ENCODE peak calls at places on chromosomes 5 and 9, in six cellular contexts. One of them, this sample, is unnamed.
A peak's percentile ranks its signal among the peaks of the same experiment; 100 is the strongest.

GRCh38 chr5:1036504-1037122 is 28.0 kb downstream of the NKD2 start:
- DNase-seq in NT2/D1: no peak
- DNase-seq in right lobe of liver: peak; percentile 12
- DNase-seq in brain microvascular endothelial cell: no peak
- DNase-seq in aorta: peak; percentile 47
- DNase-seq in tibial artery: no peak
- DNase-seq in this sample: no peak

GRCh38 chr5:122683631-122684030 is 91.2 kb upstream of the SNX2 start:
- DNase-seq in NT2/D1: no peak
- DNase-seq in right lobe of liver: no peak
- DNase-seq in brain microvascular endothelial cell: no peak
- DNase-seq in aorta: no peak
- DNase-seq in tibial artery: no peak
- DNase-seq in this sample: no peak

GRCh38 chr5:902129-902916 is 9.6 kb downstream of the TRIP13 start:
- DNase-seq in NT2/D1: no peak
- DNase-seq in right lobe of liver: no peak
- DNase-seq in brain microvascular endothelial cell: no peak
- DNase-seq in aorta: peak; percentile 25
- DNase-seq in tibial artery: no peak
- DNase-seq in this sample: no peak

GRCh38 chr9:107172160-107172978 is 110.7 kb upstream of the RAD23B start:
- DNase-seq in NT2/D1: peak; percentile 82
- DNase-seq in right lobe of liver: peak; percentile 56
- DNase-seq in brain microvascular endothelial cell: peak; percentile 75
- DNase-seq in aorta: peak; percentile 87
- DNase-seq in tibial artery: peak; percentile 68
- DNase-seq in this sample: peak; percentile 55

GRCh38 chr5:7190727-7191126 is 205.2 kb upstream of the ADCY2 start:
- DNase-seq in NT2/D1: no peak
- DNase-seq in right lobe of liver: no peak
- DNase-seq in brain microvascular endothelial cell: no peak
- DNase-seq in aorta: no peak
- DNase-seq in tibial artery: no peak
- DNase-seq in this sample: no peak

GRCh38 chr5:98568336-98568735 is 205.1 kb upstream of the RGMB start:
- DNase-seq in NT2/D1: no peak
- DNase-seq in right lobe of liver: no peak
- DNase-seq in brain microvascular endothelial cell: peak; percentile 27
- DNase-seq in aorta: no peak
- DNase-seq in tibial artery: no peak
- DNase-seq in this sample: no peak

GRCh38 chr5:118651002-118651401 is 337.3 kb downstream of the DTWD2 start:
- DNase-seq in NT2/D1: no peak
- DNase-seq in right lobe of liver: no peak
- DNase-seq in brain microvascular endothelial cell: no peak
- DNase-seq in aorta: no peak
- DNase-seq in tibial artery: no peak
- DNase-seq in this sample: no peak

GRCh38 chr9:71681708-71682268 is 86.5 kb downstream of the CEMIP2 start:
- DNase-seq in NT2/D1: no peak
- DNase-seq in right lobe of liver: no peak
- DNase-seq in brain microvascular endothelial cell: peak; percentile 37
- DNase-seq in aorta: no peak
- DNase-seq in tibial artery: no peak
- DNase-seq in this sample: no peak

GRCh38 chr5:148746826-148747535 is 79.4 kb upstream of the ADRB2 start:
- DNase-seq in NT2/D1: no peak
- DNase-seq in right lobe of liver: no peak
- DNase-seq in brain microvascular endothelial cell: no peak
- DNase-seq in aorta: no peak
- DNase-seq in tibial artery: no peak
- DNase-seq in this sample: no peak

GRCh38 chr9:116075191-116075590 is 78.4 kb upstream of the PAPPA start:
- DNase-seq in NT2/D1: no peak
- DNase-seq in right lobe of liver: no peak
- DNase-seq in brain microvascular endothelial cell: peak; percentile 50
- DNase-seq in aorta: no peak
- DNase-seq in tibial artery: no peak
- DNase-seq in this sample: no peak

GRCh38 chr5:151085517-151086031 is 4.7 kb upstream of the TNIP1 start:
- DNase-seq in NT2/D1: no peak
- DNase-seq in right lobe of liver: peak; percentile 80
- DNase-seq in brain microvascular endothelial cell: no peak
- DNase-seq in aorta: peak; percentile 88
- DNase-seq in tibial artery: peak; percentile 70
- DNase-seq in this sample: peak; percentile 57

GRCh38 chr5:72151646-72152045 is 44.4 kb downstream of the MAP1B start:
- DNase-seq in NT2/D1: no peak
- DNase-seq in right lobe of liver: no peak
- DNase-seq in brain microvascular endothelial cell: no peak
- DNase-seq in aorta: no peak
- DNase-seq in tibial artery: no peak
- DNase-seq in this sample: no peak

GRCh38 chr9:84152204-84152603 is 171.6 kb downstream of the RMI1 start:
- DNase-seq in NT2/D1: no peak
- DNase-seq in right lobe of liver: no peak
- DNase-seq in brain microvascular endothelial cell: no peak
- DNase-seq in aorta: no peak
- DNase-seq in tibial artery: no peak
- DNase-seq in this sample: no peak

GRCh38 chr5:81552844-81553569 is 159.1 kb upstream of the ACOT12 start:
- DNase-seq in NT2/D1: no peak
- DNase-seq in right lobe of liver: no peak
- DNase-seq in brain microvascular endothelial cell: peak; percentile 2
- DNase-seq in aorta: no peak
- DNase-seq in tibial artery: no peak
- DNase-seq in this sample: no peak

GRCh38 chr5:177452688-177453638 is 6.3 kb downstream of the PRR7 start:
- DNase-seq in NT2/D1: no peak
- DNase-seq in right lobe of liver: no peak
- DNase-seq in brain microvascular endothelial cell: no peak
- DNase-seq in aorta: no peak
- DNase-seq in tibial artery: no peak
- DNase-seq in this sample: no peak

GRCh38 chr5:6979061-6979460 is 265.8 kb downstream of the TENT4A start:
- DNase-seq in NT2/D1: no peak
- DNase-seq in right lobe of liver: no peak
- DNase-seq in brain microvascular endothelial cell: no peak
- DNase-seq in aorta: no peak
- DNase-seq in tibial artery: no peak
- DNase-seq in this sample: no peak

GRCh38 chr9:16715404-16715803 is 155.1 kb downstream of the BNC2 start:
- DNase-seq in NT2/D1: no peak
- DNase-seq in right lobe of liver: no peak
- DNase-seq in brain microvascular endothelial cell: no peak
- DNase-seq in aorta: no peak
- DNase-seq in tibial artery: no peak
- DNase-seq in this sample: no peak

GRCh38 chr9:134303601-134304000 is 22.7 kb upstream of the RXRA start:
- DNase-seq in NT2/D1: no peak
- DNase-seq in right lobe of liver: peak; percentile 3
- DNase-seq in brain microvascular endothelial cell: no peak
- DNase-seq in aorta: peak; percentile 40
- DNase-seq in tibial artery: no peak
- DNase-seq in this sample: no peak
- H3K27me3 ChIP-seq in NT2/D1: peaks cover 3% of the 10 kb centered on the region
- H3K27me3 ChIP-seq in right lobe of liver: no peaks in the 10 kb centered on the region
- H3K27me3 ChIP-seq in brain microvascular endothelial cell: no peaks in the 10 kb centered on the region
- H3K27me3 ChIP-seq in aorta: no peaks in the 10 kb centered on the region
- H3K27me3 ChIP-seq in tibial artery: no peaks in the 10 kb centered on the region
- H3K27me3 ChIP-seq in this sample: no peaks in the 10 kb centered on the region

GRCh38 chr5:61177070-61177469 is 14.8 kb upstream of the SMIM15 start:
- DNase-seq in NT2/D1: no peak
- DNase-seq in right lobe of liver: no peak
- DNase-seq in brain microvascular endothelial cell: no peak
- DNase-seq in aorta: no peak
- DNase-seq in tibial artery: no peak
- DNase-seq in this sample: no peak

GRCh38 chr5:61168951-61169350 is 6.7 kb upstream of the SMIM15 start:
- DNase-seq in NT2/D1: no peak
- DNase-seq in right lobe of liver: no peak
- DNase-seq in brain microvascular endothelial cell: no peak
- DNase-seq in aorta: no peak
- DNase-seq in tibial artery: no peak
- DNase-seq in this sample: no peak

GRCh38 chr5:61167382-61167781 is 5.1 kb upstream of the SMIM15 start:
- DNase-seq in NT2/D1: no peak
- DNase-seq in right lobe of liver: no peak
- DNase-seq in brain microvascular endothelial cell: peak; percentile 27
- DNase-seq in aorta: no peak
- DNase-seq in tibial artery: no peak
- DNase-seq in this sample: no peak

GRCh38 chr5:61176631-61177030 is 14.4 kb upstream of the SMIM15 start:
- DNase-seq in NT2/D1: no peak
- DNase-seq in right lobe of liver: no peak
- DNase-seq in brain microvascular endothelial cell: no peak
- DNase-seq in aorta: no peak
- DNase-seq in tibial artery: no peak
- DNase-seq in this sample: no peak

DNA sequence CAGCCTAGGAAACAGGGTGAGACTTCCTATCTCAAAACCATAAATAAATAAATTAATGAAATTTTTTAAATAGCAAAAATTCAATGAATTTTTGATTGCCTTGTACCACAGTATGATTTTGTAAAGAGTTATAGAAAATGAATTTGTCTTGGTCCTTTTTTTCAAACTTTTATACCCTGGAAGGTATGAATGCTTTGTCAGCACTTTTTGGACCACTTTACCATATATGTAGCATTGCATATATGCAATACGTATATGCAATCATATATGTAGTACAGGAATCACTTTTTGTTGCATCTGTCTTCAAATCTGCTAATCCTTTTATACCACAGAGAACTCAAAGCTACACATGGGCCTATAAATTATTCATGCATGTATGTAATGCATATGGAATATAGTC is 9.2 kb upstream of the SMIM15 start:
- DNase-seq in NT2/D1: no peak
- DNase-seq in right lobe of liver: no peak
- DNase-seq in brain microvascular endothelial cell: no peak
- DNase-seq in aorta: no peak
- DNase-seq in tibial artery: no peak
- DNase-seq in this sample: no peak
- H3K27me3 ChIP-seq in NT2/D1: no peaks in the 10 kb centered on the region
- H3K27me3 ChIP-seq in right lobe of liver: no peaks in the 10 kb centered on the region
- H3K27me3 ChIP-seq in brain microvascular endothelial cell: no peaks in the 10 kb centered on the region
- H3K27me3 ChIP-seq in aorta: no peaks in the 10 kb centered on the region
- H3K27me3 ChIP-seq in tibial artery: no peaks in the 10 kb centered on the region
- H3K27me3 ChIP-seq in this sample: no peaks in the 10 kb centered on the region

GRCh38 chr5:83474170-83474796 is 2.7 kb downstream of the VCAN start:
- DNase-seq in NT2/D1: no peak
- DNase-seq in right lobe of liver: peak; percentile 62
- DNase-seq in brain microvascular endothelial cell: peak; percentile 90
- DNase-seq in aorta: peak; percentile 95
- DNase-seq in tibial artery: peak; percentile 88
- DNase-seq in this sample: no peak
- H3K27me3 ChIP-seq in NT2/D1: no peaks in the 10 kb centered on the region
- H3K27me3 ChIP-seq in right lobe of liver: peaks cover 24% of the 10 kb centered on the region
- H3K27me3 ChIP-seq in brain microvascular endothelial cell: no peaks in the 10 kb centered on the region
- H3K27me3 ChIP-seq in aorta: no peaks in the 10 kb centered on the region
- H3K27me3 ChIP-seq in tibial artery: no peaks in the 10 kb centered on the region
- H3K27me3 ChIP-seq in this sample: peaks cover 47% of the 10 kb centered on the region

GRCh38 chr5:52830700-52831099 is 43.0 kb downstream of the ITGA1 start:
- DNase-seq in NT2/D1: no peak
- DNase-seq in right lobe of liver: no peak
- DNase-seq in brain microvascular endothelial cell: no peak
- DNase-seq in aorta: no peak
- DNase-seq in tibial artery: no peak
- DNase-seq in this sample: no peak
- H3K27me3 ChIP-seq in NT2/D1: no peaks in the 10 kb centered on the region
- H3K27me3 ChIP-seq in right lobe of liver: no peaks in the 10 kb centered on the region
- H3K27me3 ChIP-seq in brain microvascular endothelial cell: no peaks in the 10 kb centered on the region
- H3K27me3 ChIP-seq in aorta: no peaks in the 10 kb centered on the region
- H3K27me3 ChIP-seq in tibial artery: no peaks in the 10 kb centered on the region
- H3K27me3 ChIP-seq in this sample: no peaks in the 10 kb centered on the region

GRCh38 chr9:99823392-99824377 is 2.0 kb downstream of the NR4A3 start:
- DNase-seq in NT2/D1: no peak
- DNase-seq in right lobe of liver: peak; percentile 48
- DNase-seq in brain microvascular endothelial cell: peak; percentile 28
- DNase-seq in aorta: peak; percentile 85
- DNase-seq in tibial artery: peak; percentile 38
- DNase-seq in this sample: peak; percentile 63
- H3K27me3 ChIP-seq in NT2/D1: peaks cover 85% of the 10 kb centered on the region
- H3K27me3 ChIP-seq in right lobe of liver: peaks cover 25% of the 10 kb centered on the region
- H3K27me3 ChIP-seq in brain microvascular endothelial cell: peaks cover 13% of the 10 kb centered on the region
- H3K27me3 ChIP-seq in aorta: no peaks in the 10 kb centered on the region
- H3K27me3 ChIP-seq in tibial artery: no peaks in the 10 kb centered on the region
- H3K27me3 ChIP-seq in this sample: peaks cover 31% of the 10 kb centered on the region

GRCh38 chr9:126612813-126613641 is 701 bp upstream of the LMX1B start:
- DNase-seq in NT2/D1: no peak
- DNase-seq in right lobe of liver: no peak
- DNase-seq in brain microvascular endothelial cell: no peak
- DNase-seq in aorta: peak; percentile 69
- DNase-seq in tibial artery: peak; percentile 16
- DNase-seq in this sample: no peak

GRCh38 chr9:126612329-126612812 is 1.4 kb upstream of the LMX1B start:
- DNase-seq in NT2/D1: no peak
- DNase-seq in right lobe of liver: no peak
- DNase-seq in brain microvascular endothelial cell: no peak
- DNase-seq in aorta: peak; percentile 75
- DNase-seq in tibial artery: peak; percentile 12
- DNase-seq in this sample: no peak

GRCh38 chr9:126611188-126611587 is 2.5 kb upstream of the LMX1B start:
- DNase-seq in NT2/D1: no peak
- DNase-seq in right lobe of liver: no peak
- DNase-seq in brain microvascular endothelial cell: no peak
- DNase-seq in aorta: no peak
- DNase-seq in tibial artery: no peak
- DNase-seq in this sample: no peak

GRCh38 chr9:126613656-126614055 is at the start of gene LMX1B:
- DNase-seq in NT2/D1: no peak
- DNase-seq in right lobe of liver: no peak
- DNase-seq in brain microvascular endothelial cell: no peak
- DNase-seq in aorta: peak; percentile 83
- DNase-seq in tibial artery: peak; percentile 36
- DNase-seq in this sample: no peak

GRCh38 chr9:126611592-126612328 is 2.0 kb upstream of the LMX1B start:
- DNase-seq in NT2/D1: peak; percentile 70
- DNase-seq in right lobe of liver: peak; percentile 81
- DNase-seq in brain microvascular endothelial cell: peak; percentile 27
- DNase-seq in aorta: peak; percentile 91
- DNase-seq in tibial artery: peak; percentile 67
- DNase-seq in this sample: peak; percentile 48
- H3K27me3 ChIP-seq in NT2/D1: peaks cover 94% of the 10 kb centered on the region
- H3K27me3 ChIP-seq in right lobe of liver: peaks cover 52% of the 10 kb centered on the region
- H3K27me3 ChIP-seq in brain microvascular endothelial cell: peaks cover 82% of the 10 kb centered on the region
- H3K27me3 ChIP-seq in aorta: no peaks in the 10 kb centered on the region
- H3K27me3 ChIP-seq in tibial artery: no peaks in the 10 kb centered on the region
- H3K27me3 ChIP-seq in this sample: peaks cover 37% of the 10 kb centered on the region